ENCODE peak calls at places on chromosome 6, in eight cellular contexts. Z is HL-60, N is astrocyte of the spinal cord, O is hepatocyte, Q is fibroblast of lung, B is foreskin fibroblast, P is pancreas, H is BJ. E is an unnamed sample.

GRCh38 chr6:29924731-29925130 is 17.6 kb upstream of the HLA-A start:
- DNase-seq in H (no peak), O (no peak), Q (no peak), N (no peak), B (no peak), Z (no peak), P (no peak), E (no peak)

GRCh38 chr6:14165091-14165490 is 47.5 kb downstream of the CD83 start:
- DNase-seq in B (peak), Z (no peak), N (peak), Q (peak), O (no peak), P (no peak), H (peak), E (no peak)

GRCh38 chr6:41747256-41748101 is at the start of gene PGC:
- DNase-seq in Q (no peak), B (no peak), N (no peak), P (no peak), H (no peak), Z (no peak), O (no peak), E (no peak)

GRCh38 chr6:107956586-107957164 is 1.3 kb downstream of the SEC63 start:
- DNase-seq in N (peak), H (no peak), Q (peak), O (peak), B (peak), Z (peak), P (no peak), E (no peak)

GRCh38 chr6:118146584-118146983 is 239.5 kb downstream of the SLC35F1 start:
- DNase-seq in N (peak), O (no peak), Q (peak), H (no peak), P (no peak), B (no peak), Z (no peak), E (no peak)

GRCh38 chr6:12538881-12539357 is 177.6 kb upstream of the PHACTR1 start:
- DNase-seq in Z (no peak), H (no peak), P (peak), Q (peak), N (peak), B (no peak), O (peak), E (no peak)

GRCh38 chr6:152117156-152118129 is 310.0 kb downstream of the ESR1 start:
- DNase-seq in B (no peak), N (no peak), H (no peak), O (no peak), Z (no peak), P (peak), Q (no peak), E (no peak)

GRCh38 chr6:20458051-20458894 is 56.6 kb downstream of the E2F3 start:
- DNase-seq in B (no peak), O (no peak), P (no peak), Z (no peak), Q (no peak), N (no peak), H (no peak), E (no peak)

GRCh38 chr6:167077241-167077932 is 45.5 kb upstream of the CCR6 start:
- DNase-seq in Q (no peak), B (no peak), O (no peak), N (no peak), Z (no peak), H (no peak), P (no peak), E (no peak)

GRCh38 chr6:15429146-15430110 is 183.6 kb downstream of the JARID2 start:
- DNase-seq in O (no peak), Z (peak), H (no peak), N (peak), B (peak), P (no peak), Q (peak), E (no peak)

GRCh38 chr6:37435373-37435772 is 2.4 kb downstream of the CMTR1 start:
- DNase-seq in H (no peak), O (no peak), Z (no peak), N (no peak), Q (no peak), B (no peak), P (no peak), E (no peak)

GRCh38 chr6:166904101-166904746 is 52.1 kb downstream of the RNASET2 start:
- DNase-seq in P (no peak), Z (no peak), O (no peak), Q (peak), N (peak), B (no peak), H (no peak), E (no peak)

GRCh38 chr6:44333942-44334341 is 8.5 kb upstream of the SPATS1 start:
- DNase-seq in H (no peak), Z (peak), B (no peak), P (no peak), Q (no peak), N (no peak), O (no peak), E (no peak)

GRCh38 chr6:73585566-73586415 is 65.0 kb upstream of the EEF1A1 start:
- DNase-seq in Z (peak), N (peak), O (peak), P (peak), Q (peak), H (peak), B (peak), E (no peak)

GRCh38 chr6:166001359-166001758 is 166.3 kb downstream of the TBXT start:
- DNase-seq in H (no peak), Z (no peak), N (no peak), Q (no peak), B (no peak), O (no peak), P (no peak), E (no peak)

GRCh38 chr6:131949909-131950766 is 1.0 kb downstream of the CCN2 start:
- DNase-seq in P (peak), H (peak), O (peak), B (peak), Z (no peak), Q (peak), N (peak), E (peak)

GRCh38 chr6:161038229-161039003 is 46.8 kb downstream of the MAP3K4 start:
- DNase-seq in P (no peak), H (peak), B (peak), Z (no peak), O (no peak), N (peak), Q (peak), E (peak)

GRCh38 chr6:96235927-96236326 is 220.2 kb downstream of the FUT9 start:
- DNase-seq in H (no peak), P (no peak), Z (no peak), O (no peak), B (no peak), Q (peak), N (peak), E (no peak)

GRCh38 chr6:95325858-95326257 is 251.5 kb upstream of the MANEA start:
- DNase-seq in P (no peak), Z (no peak), O (no peak), H (no peak), B (no peak), Q (peak), N (peak), E (no peak)

GRCh38 chr6:37717836-37718251 is 20.2 kb upstream of the MDGA1 start:
- DNase-seq in P (no peak), Z (no peak), B (peak), Q (peak), O (no peak), H (no peak), N (peak), E (no peak)

GRCh38 chr6:51630011-51630410 is 457.4 kb downstream of the PKHD1 start:
- DNase-seq in N (no peak), O (no peak), Z (no peak), B (no peak), H (no peak), P (no peak), Q (no peak), E (no peak)

GRCh38 chr6:43274916-43275597 is 23.0 kb upstream of the SLC22A7 start:
- DNase-seq in B (no peak), Q (no peak), P (no peak), N (no peak), H (no peak), O (peak), Z (no peak), E (no peak)

GRCh38 chr6:45483501-45483900 is 105.8 kb upstream of the SUPT3H start:
- DNase-seq in O (no peak), N (peak), Q (peak), H (no peak), Z (no peak), B (no peak), P (no peak), E (no peak)

GRCh38 chr6:45479834-45480696 is 102.3 kb upstream of the SUPT3H start:
- DNase-seq in O (peak), N (peak), B (peak), Z (peak), H (peak), P (no peak), Q (peak), E (no peak)

GRCh38 chr6:45478235-45478634 is 100.5 kb upstream of the SUPT3H start:
- DNase-seq in N (peak), Q (peak), O (no peak), B (peak), H (no peak), Z (no peak), P (no peak), E (no peak)

GRCh38 chr6:45483021-45483420 is 105.3 kb upstream of the SUPT3H start:
- DNase-seq in B (peak), O (peak), P (no peak), H (peak), N (peak), Z (no peak), Q (peak), E (no peak)

DNA sequence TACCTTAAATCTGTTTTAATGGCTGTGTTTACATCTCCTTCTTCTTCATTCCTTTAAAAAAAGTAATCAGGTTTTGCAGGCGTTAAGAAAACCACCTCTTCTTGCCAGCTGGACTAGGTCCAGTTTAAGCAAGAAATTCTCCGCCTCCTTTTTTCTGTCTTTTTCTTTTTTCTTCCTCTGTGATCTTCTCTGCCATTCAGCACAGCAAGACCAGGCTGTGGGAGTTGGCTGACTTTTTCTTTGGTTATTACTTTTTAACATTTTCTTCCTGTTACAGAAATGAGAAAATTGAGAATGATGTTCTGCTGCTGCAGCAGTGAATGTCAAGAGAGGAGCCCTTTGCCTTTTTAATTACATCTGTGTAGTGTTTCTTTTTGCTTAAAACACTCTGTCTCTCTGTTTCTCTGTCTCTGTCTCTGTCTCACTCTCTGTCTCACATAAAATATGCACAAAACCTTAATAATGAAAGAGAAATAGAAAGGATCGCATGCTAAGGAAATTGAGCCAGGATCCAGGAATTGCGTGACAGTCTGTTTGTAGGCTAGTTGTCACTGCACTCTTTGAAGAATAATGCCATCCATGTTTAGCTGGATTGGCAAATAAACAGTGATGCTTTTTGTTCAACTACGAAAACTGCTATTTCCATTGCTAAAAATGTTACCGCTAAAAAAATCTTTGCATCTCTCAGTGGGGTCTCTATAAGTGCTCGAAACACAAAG is 103.1 kb upstream of the SUPT3H start:
- DNase-seq in Z (no peak), H (no peak), B (no peak), Q (no peak), N (no peak), O (no peak), P (no peak), E (no peak)
- H3K4me3 ChIP-seq in Z (no peak), H (no peak), B (no peak), Q (peak), N (no peak), O (no peak), P (no peak), E (no peak)

DNA sequence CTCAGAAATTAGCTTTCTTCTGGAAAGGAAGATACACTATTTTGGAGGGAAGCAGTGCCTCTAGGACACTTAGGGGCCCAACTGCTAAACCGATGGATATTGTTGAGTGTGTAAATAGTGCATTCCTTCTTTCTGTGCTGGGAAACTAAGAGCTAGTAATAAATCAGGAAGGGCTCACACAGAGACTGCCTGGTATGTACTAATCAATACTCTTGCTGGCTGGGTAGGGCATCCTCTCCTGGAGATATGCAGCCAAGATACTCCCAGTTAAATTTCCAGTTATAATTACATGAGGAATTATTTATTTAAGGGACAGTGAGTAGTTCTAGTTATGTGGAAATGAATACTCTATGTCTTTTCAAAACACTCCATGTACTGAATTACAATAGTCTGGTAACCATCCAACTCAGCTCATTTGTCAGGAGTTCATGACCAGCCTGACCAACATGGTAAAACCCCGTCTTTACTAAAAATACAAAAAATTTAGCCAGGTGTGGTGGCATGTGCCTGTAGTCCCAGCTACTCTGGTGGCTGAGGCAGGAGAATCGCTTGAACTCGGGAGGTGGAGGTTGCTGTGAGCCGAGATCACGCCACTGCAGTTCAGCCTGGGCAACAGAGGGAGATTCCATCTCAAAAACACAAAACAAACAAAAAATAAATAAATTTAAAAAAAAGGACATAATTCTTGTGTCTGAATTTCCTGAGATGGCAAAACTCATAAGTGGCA is 100.0 kb downstream of the OR2B2 start:
- DNase-seq in N (no peak), P (no peak), B (no peak), Z (no peak), H (no peak), O (no peak), Q (no peak), E (no peak)
- H3K4me3 ChIP-seq in N (no peak), P (no peak), B (no peak), Z (no peak), H (no peak), O (no peak), Q (no peak), E (no peak)

DNA sequence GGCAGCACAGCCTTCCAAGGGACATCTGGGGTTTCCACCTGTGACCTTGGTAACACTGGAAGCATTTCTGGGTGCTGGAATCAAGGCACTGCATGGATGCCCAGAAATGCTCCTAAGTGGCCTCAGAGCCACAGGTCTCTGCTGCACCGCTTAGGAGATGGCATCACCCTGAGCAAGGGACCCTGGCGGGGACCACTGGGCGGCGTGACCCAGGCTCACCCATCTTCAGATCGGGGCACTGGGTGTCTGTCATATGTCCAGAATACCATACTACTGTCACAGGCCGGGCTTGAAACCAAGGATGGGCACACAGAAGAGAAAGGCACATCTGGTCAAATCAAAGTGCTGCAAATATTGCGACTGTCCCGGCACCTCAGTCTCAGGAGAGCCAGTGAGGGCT is 45.9 kb downstream of the SSR1 start:
- DNase-seq in Q (no peak), N (no peak), O (no peak), P (no peak), H (no peak), Z (no peak), B (no peak), E (no peak)
- H3K4me3 ChIP-seq in Q (no peak), N (no peak), O (no peak), P (no peak), H (no peak), Z (no peak), B (no peak), E (no peak)

GRCh38 chr6:10397756-10398438 is 17.0 kb downstream of the TFAP2A start:
- DNase-seq in B (no peak), Q (no peak), P (no peak), Z (no peak), N (no peak), O (no peak), H (no peak), E (no peak)
- H3K4me3 ChIP-seq in B (no peak), Q (no peak), P (no peak), Z (no peak), N (no peak), O (no peak), H (peak), E (no peak)

DNA sequence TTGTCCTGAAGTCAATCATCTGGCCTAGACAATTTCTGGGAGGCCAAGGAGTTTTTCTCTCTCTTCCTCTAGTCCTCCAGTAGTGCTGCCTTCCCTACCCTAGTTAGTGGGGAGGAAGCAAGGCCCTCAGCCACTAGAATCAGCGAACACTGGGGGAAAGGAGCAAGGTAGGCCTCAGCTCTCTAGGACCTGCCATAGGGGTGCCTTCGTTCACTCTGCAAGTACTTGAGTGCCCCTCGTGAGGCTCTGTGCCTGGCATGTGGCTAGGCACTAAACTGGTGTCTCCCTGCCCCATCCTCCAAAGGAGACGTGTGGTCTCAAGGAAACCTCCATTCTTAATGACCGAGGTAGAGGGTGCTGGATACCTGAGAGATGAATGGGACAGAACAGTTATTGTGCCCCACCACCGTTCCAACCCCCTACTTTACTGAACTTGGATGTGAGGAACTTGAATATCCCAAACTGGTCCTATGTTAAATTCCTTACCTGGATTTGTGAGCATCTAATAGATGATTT is 1.1 kb downstream of the DEF6 start:
- DNase-seq in P (no peak), Q (no peak), O (no peak), H (no peak), Z (peak), N (no peak), B (no peak), E (no peak)
- H3K4me3 ChIP-seq in P (peak), Q (no peak), O (no peak), H (no peak), Z (peak), N (no peak), B (no peak), E (peak)

GRCh38 chr6:39934060-39934757 is at the start of gene MOCS1:
- DNase-seq in O (peak), H (no peak), N (peak), P (peak), B (peak), Z (no peak), Q (peak), E (peak)
- H3K4me3 ChIP-seq in O (peak), H (peak), N (peak), P (peak), B (peak), Z (no peak), Q (peak), E (peak)

GRCh38 chr6:135146160-135146920 is 34.8 kb upstream of the MYB start:
- DNase-seq in Q (peak), B (peak), N (peak), P (no peak), H (peak), O (no peak), Z (no peak), E (no peak)
- H3K4me3 ChIP-seq in Q (no peak), B (no peak), N (no peak), P (no peak), H (no peak), O (no peak), Z (no peak), E (no peak)

GRCh38 chr6:113017316-113017715 is 670.2 kb downstream of the RFPL4B start:
- DNase-seq in Q (no peak), H (no peak), B (no peak), N (no peak), Z (no peak), P (no peak), O (no peak), E (no peak)

GRCh38 chr6:113019176-113019575 is 672.0 kb downstream of the RFPL4B start:
- DNase-seq in Q (no peak), H (no peak), O (no peak), P (no peak), N (no peak), Z (no peak), B (no peak), E (no peak)

GRCh38 chr6:113015249-113015648 is 668.1 kb downstream of the RFPL4B start:
- DNase-seq in Q (peak), Z (no peak), H (peak), O (no peak), B (no peak), P (no peak), N (peak), E (no peak)

GRCh38 chr6:113018351-113019151 is 671.4 kb downstream of the RFPL4B start:
- DNase-seq in H (peak), N (peak), B (peak), Z (no peak), Q (peak), O (peak), P (peak), E (no peak)
- H3K4me3 ChIP-seq in H (no peak), N (no peak), B (no peak), Z (no peak), Q (no peak), O (no peak), P (no peak), E (no peak)

GRCh38 chr6:117007659-117008058 is 130.6 kb downstream of the RFX6 start:
- DNase-seq in N (no peak), Z (no peak), B (no peak), H (no peak), O (no peak), P (no peak), Q (no peak), E (no peak)

DNA sequence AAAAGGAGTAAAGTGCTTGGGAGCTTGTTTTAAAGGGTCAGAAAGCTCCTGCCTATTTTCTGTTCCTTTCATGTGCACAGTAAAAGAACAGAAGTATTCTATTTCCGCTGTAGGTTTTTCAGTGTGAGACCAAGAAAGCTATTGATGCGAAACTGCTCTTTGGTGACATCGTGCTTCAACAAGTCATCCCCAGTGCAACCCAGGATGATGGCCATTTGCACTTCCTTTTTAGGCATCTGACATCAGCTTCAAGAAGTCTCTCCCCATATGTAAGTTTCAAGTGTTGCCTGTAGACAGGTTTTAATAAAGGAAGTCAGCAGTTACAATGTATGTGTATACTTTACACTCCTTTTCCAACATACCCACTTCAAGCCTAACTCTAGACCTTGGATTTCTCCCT is 131.6 kb downstream of the RFX6 start:
- DNase-seq in N (no peak), Z (no peak), P (no peak), B (no peak), Q (no peak), O (no peak), H (no peak), E (no peak)
- H3K4me3 ChIP-seq in N (no peak), Z (no peak), P (no peak), B (no peak), Q (no peak), O (no peak), H (no peak), E (no peak)

E was measured in left lung.